ENCODE peak calls at places on chromosomes 11 and 22, in eight cellular contexts. One of them, this sample, is unnamed. For H3K4me1 and H3K27me3, the result is how much of the 10 kb centered on the place peaks cover.

GRCh38 chr11:33942954-33943353 is 51.1 kb upstream of the LMO2 start:
- DNase-seq in tibial artery: peak
- DNase-seq in ovary: no peak
- DNase-seq in body of pancreas: no peak
- DNase-seq in CD4-positive, CD25-positive, alpha-beta regulatory T cell: no peak
- DNase-seq in CD8-positive, alpha-beta memory T cell: no peak
- DNase-seq in fibroblast of lung: peak
- DNase-seq in stomach: no peak
- DNase-seq in this sample: no peak

GRCh38 chr22:17969732-17970131 is 54.6 kb downstream of the MICAL3 start:
- DNase-seq in CD8-positive, alpha-beta memory T cell: no peak
- DNase-seq in ovary: peak
- DNase-seq in stomach: no peak
- DNase-seq in tibial artery: no peak
- DNase-seq in CD4-positive, CD25-positive, alpha-beta regulatory T cell: no peak
- DNase-seq in fibroblast of lung: peak
- DNase-seq in body of pancreas: no peak
- DNase-seq in this sample: no peak

GRCh38 chr11:125250316-125250870 is 85.8 kb downstream of the PKNOX2 start:
- DNase-seq in stomach: no peak
- DNase-seq in body of pancreas: no peak
- DNase-seq in fibroblast of lung: peak
- DNase-seq in CD8-positive, alpha-beta memory T cell: no peak
- DNase-seq in tibial artery: no peak
- DNase-seq in ovary: peak
- DNase-seq in CD4-positive, CD25-positive, alpha-beta regulatory T cell: no peak
- DNase-seq in this sample: no peak

GRCh38 chr11:112776834-112777793 is 184.1 kb upstream of the NCAM1 start:
- DNase-seq in stomach: no peak
- DNase-seq in tibial artery: no peak
- DNase-seq in ovary: no peak
- DNase-seq in CD4-positive, CD25-positive, alpha-beta regulatory T cell: no peak
- DNase-seq in CD8-positive, alpha-beta memory T cell: no peak
- DNase-seq in body of pancreas: no peak
- DNase-seq in fibroblast of lung: no peak
- DNase-seq in this sample: no peak

GRCh38 chr11:28383471-28383870 is 275.3 kb downstream of the METTL15 start:
- DNase-seq in ovary: no peak
- DNase-seq in tibial artery: no peak
- DNase-seq in stomach: no peak
- DNase-seq in CD4-positive, CD25-positive, alpha-beta regulatory T cell: no peak
- DNase-seq in fibroblast of lung: peak
- DNase-seq in body of pancreas: no peak
- DNase-seq in CD8-positive, alpha-beta memory T cell: no peak
- DNase-seq in this sample: no peak

GRCh38 chr11:9664276-9665171 is 647 bp downstream of the SWAP70 start:
- DNase-seq in body of pancreas: peak
- DNase-seq in ovary: peak
- DNase-seq in fibroblast of lung: peak
- DNase-seq in CD4-positive, CD25-positive, alpha-beta regulatory T cell: peak
- DNase-seq in CD8-positive, alpha-beta memory T cell: no peak
- DNase-seq in stomach: peak
- DNase-seq in tibial artery: peak
- DNase-seq in this sample: peak

GRCh38 chr22:21568207-21569075 is 927 bp downstream of the UBE2L3 start:
- DNase-seq in body of pancreas: peak
- DNase-seq in fibroblast of lung: peak
- DNase-seq in ovary: no peak
- DNase-seq in stomach: no peak
- DNase-seq in tibial artery: no peak
- DNase-seq in CD8-positive, alpha-beta memory T cell: peak
- DNase-seq in CD4-positive, CD25-positive, alpha-beta regulatory T cell: peak
- DNase-seq in this sample: peak

GRCh38 chr22:39690901-39691620 is 120.5 kb downstream of the CACNA1I start:
- DNase-seq in fibroblast of lung: no peak
- DNase-seq in CD8-positive, alpha-beta memory T cell: no peak
- DNase-seq in ovary: no peak
- DNase-seq in tibial artery: no peak
- DNase-seq in CD4-positive, CD25-positive, alpha-beta regulatory T cell: no peak
- DNase-seq in body of pancreas: no peak
- DNase-seq in stomach: no peak
- DNase-seq in this sample: no peak

GRCh38 chr11:445765-446588 is 4.1 kb upstream of the PTDSS2 start:
- DNase-seq in fibroblast of lung: no peak
- DNase-seq in CD8-positive, alpha-beta memory T cell: no peak
- DNase-seq in ovary: no peak
- DNase-seq in body of pancreas: no peak
- DNase-seq in CD4-positive, CD25-positive, alpha-beta regulatory T cell: no peak
- DNase-seq in tibial artery: no peak
- DNase-seq in stomach: no peak
- DNase-seq in this sample: no peak

GRCh38 chr11:9025101-9025850 is 21.5 kb upstream of the NRIP3 start:
- DNase-seq in tibial artery: no peak
- DNase-seq in body of pancreas: no peak
- DNase-seq in fibroblast of lung: no peak
- DNase-seq in CD4-positive, CD25-positive, alpha-beta regulatory T cell: no peak
- DNase-seq in ovary: no peak
- DNase-seq in stomach: no peak
- DNase-seq in CD8-positive, alpha-beta memory T cell: no peak
- DNase-seq in this sample: no peak

GRCh38 chr11:114293201-114293711 is 2.9 kb upstream of the NNMT start:
- DNase-seq in tibial artery: no peak
- DNase-seq in body of pancreas: no peak
- DNase-seq in CD4-positive, CD25-positive, alpha-beta regulatory T cell: no peak
- DNase-seq in CD8-positive, alpha-beta memory T cell: no peak
- DNase-seq in ovary: no peak
- DNase-seq in stomach: no peak
- DNase-seq in fibroblast of lung: no peak
- DNase-seq in this sample: no peak

GRCh38 chr22:49010086-49010863 is 817.4 kb downstream of the BRD1 start:
- DNase-seq in ovary: no peak
- DNase-seq in body of pancreas: no peak
- DNase-seq in CD4-positive, CD25-positive, alpha-beta regulatory T cell: no peak
- DNase-seq in stomach: peak
- DNase-seq in fibroblast of lung: no peak
- DNase-seq in CD8-positive, alpha-beta memory T cell: no peak
- DNase-seq in tibial artery: no peak
- DNase-seq in this sample: no peak

GRCh38 chr11:120122921-120123683 is 14.8 kb downstream of the TRIM29 start:
- DNase-seq in CD8-positive, alpha-beta memory T cell: no peak
- DNase-seq in stomach: no peak
- DNase-seq in fibroblast of lung: no peak
- DNase-seq in CD4-positive, CD25-positive, alpha-beta regulatory T cell: no peak
- DNase-seq in tibial artery: no peak
- DNase-seq in ovary: no peak
- DNase-seq in body of pancreas: no peak
- DNase-seq in this sample: no peak

GRCh38 chr22:41535244-41535643 is 9.0 kb downstream of the POLR3H start:
- DNase-seq in CD4-positive, CD25-positive, alpha-beta regulatory T cell: no peak
- DNase-seq in tibial artery: no peak
- DNase-seq in stomach: no peak
- DNase-seq in body of pancreas: no peak
- DNase-seq in CD8-positive, alpha-beta memory T cell: no peak
- DNase-seq in fibroblast of lung: no peak
- DNase-seq in ovary: no peak
- DNase-seq in this sample: no peak

GRCh38 chr11:45105233-45105992 is 41.0 kb upstream of the PRDM11 start:
- DNase-seq in body of pancreas: peak
- DNase-seq in tibial artery: peak
- DNase-seq in stomach: peak
- DNase-seq in fibroblast of lung: peak
- DNase-seq in ovary: peak
- DNase-seq in CD8-positive, alpha-beta memory T cell: peak
- DNase-seq in CD4-positive, CD25-positive, alpha-beta regulatory T cell: peak
- DNase-seq in this sample: peak

GRCh38 chr11:11669447-11669846 is 47.6 kb upstream of the GALNT18 start:
- DNase-seq in stomach: no peak
- DNase-seq in CD4-positive, CD25-positive, alpha-beta regulatory T cell: no peak
- DNase-seq in CD8-positive, alpha-beta memory T cell: no peak
- DNase-seq in tibial artery: no peak
- DNase-seq in ovary: no peak
- DNase-seq in body of pancreas: no peak
- DNase-seq in fibroblast of lung: peak
- DNase-seq in this sample: no peak

GRCh38 chr11:110323786-110324185 is 27.4 kb upstream of the RDX start:
- DNase-seq in tibial artery: no peak
- DNase-seq in stomach: no peak
- DNase-seq in fibroblast of lung: no peak
- DNase-seq in body of pancreas: no peak
- DNase-seq in CD4-positive, CD25-positive, alpha-beta regulatory T cell: no peak
- DNase-seq in ovary: no peak
- DNase-seq in CD8-positive, alpha-beta memory T cell: no peak
- DNase-seq in this sample: no peak

GRCh38 chr11:5722622-5723021 is 13.6 kb upstream of the OR56B1 start:
- DNase-seq in tibial artery: no peak
- DNase-seq in CD4-positive, CD25-positive, alpha-beta regulatory T cell: no peak
- DNase-seq in ovary: no peak
- DNase-seq in body of pancreas: no peak
- DNase-seq in stomach: no peak
- DNase-seq in fibroblast of lung: no peak
- DNase-seq in CD8-positive, alpha-beta memory T cell: no peak
- DNase-seq in this sample: no peak

GRCh38 chr11:44199816-44200215 is 104.3 kb downstream of the EXT2 start:
- DNase-seq in fibroblast of lung: peak
- DNase-seq in stomach: no peak
- DNase-seq in body of pancreas: no peak
- DNase-seq in ovary: no peak
- DNase-seq in CD8-positive, alpha-beta memory T cell: no peak
- DNase-seq in tibial artery: no peak
- DNase-seq in CD4-positive, CD25-positive, alpha-beta regulatory T cell: no peak
- DNase-seq in this sample: no peak

DNA sequence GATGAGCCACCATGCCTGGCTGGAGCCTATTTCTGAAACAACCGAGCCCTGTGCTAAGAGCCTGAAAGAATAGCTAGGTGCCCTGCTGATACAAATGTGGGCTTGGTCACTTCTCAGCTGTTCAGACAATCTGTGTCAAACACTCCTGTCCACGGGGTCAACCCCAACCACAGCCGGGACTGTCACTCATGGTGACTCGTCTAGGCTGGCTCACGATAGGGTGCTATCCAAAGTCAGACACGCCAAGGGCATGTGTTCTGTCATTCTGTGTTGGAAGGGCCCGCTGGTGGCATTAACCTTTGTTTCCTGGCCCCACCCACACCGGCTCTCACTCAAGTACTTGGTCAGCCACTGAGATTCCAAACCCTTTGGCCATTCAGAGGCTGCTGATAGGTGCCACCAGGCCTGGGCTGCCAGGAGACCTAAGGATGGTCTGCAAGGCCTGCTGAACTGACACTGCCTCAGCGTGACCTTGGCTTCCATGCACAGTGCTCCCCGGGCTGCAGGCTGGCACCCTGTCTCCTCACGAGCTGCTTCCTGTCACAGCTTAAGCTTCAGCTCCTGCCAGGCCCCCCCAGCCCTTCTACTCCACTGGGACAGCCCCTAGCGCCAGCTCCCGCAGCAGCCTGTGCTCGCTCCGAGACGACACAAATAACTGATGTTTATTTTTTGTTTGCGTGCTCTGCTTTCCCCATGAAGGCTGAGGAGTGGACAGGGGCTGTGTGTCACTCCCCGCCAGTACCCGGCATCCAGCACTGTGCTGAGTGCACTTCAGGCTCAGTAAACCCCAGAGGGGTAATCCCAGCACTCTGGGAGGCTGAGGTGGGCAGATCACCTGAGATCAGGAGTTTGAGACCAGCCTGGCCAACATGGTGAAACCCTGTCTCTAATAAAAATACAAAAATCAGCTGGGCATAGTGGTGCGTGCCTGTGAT is 14.3 kb upstream of the CDC42BPG start:
- DNase-seq in CD8-positive, alpha-beta memory T cell: peak
- DNase-seq in CD4-positive, CD25-positive, alpha-beta regulatory T cell: peak
- DNase-seq in body of pancreas: no peak
- DNase-seq in tibial artery: no peak
- DNase-seq in stomach: peak
- DNase-seq in ovary: no peak
- DNase-seq in fibroblast of lung: no peak
- DNase-seq in this sample: no peak
- H3K4me1 ChIP-seq in CD8-positive, alpha-beta memory T cell: half or more
- H3K4me1 ChIP-seq in CD4-positive, CD25-positive, alpha-beta regulatory T cell: half or more
- H3K4me1 ChIP-seq in body of pancreas: under half
- H3K4me1 ChIP-seq in tibial artery: half or more
- H3K4me1 ChIP-seq in stomach: half or more
- H3K4me1 ChIP-seq in ovary: under half
- H3K4me1 ChIP-seq in fibroblast of lung: half or more
- H3K4me1 ChIP-seq in this sample: under half

GRCh38 chr11:60891103-60891741 is 15.2 kb downstream of the PRPF19 start:
- DNase-seq in ovary: peak
- DNase-seq in tibial artery: no peak
- DNase-seq in stomach: peak
- DNase-seq in CD8-positive, alpha-beta memory T cell: no peak
- DNase-seq in body of pancreas: no peak
- DNase-seq in CD4-positive, CD25-positive, alpha-beta regulatory T cell: no peak
- DNase-seq in fibroblast of lung: peak
- DNase-seq in this sample: no peak
- H3K27me3 ChIP-seq in ovary: under half
- H3K27me3 ChIP-seq in tibial artery: under half
- H3K27me3 ChIP-seq in stomach: under half
- H3K27me3 ChIP-seq in CD8-positive, alpha-beta memory T cell: under half
- H3K27me3 ChIP-seq in body of pancreas: under half
- H3K27me3 ChIP-seq in CD4-positive, CD25-positive, alpha-beta regulatory T cell: under half
- H3K27me3 ChIP-seq in fibroblast of lung: under half
- H3K27me3 ChIP-seq in this sample: under half

GRCh38 chr22:38034884-38035529 is 22.2 kb upstream of the PICK1 start:
- DNase-seq in stomach: no peak
- DNase-seq in ovary: no peak
- DNase-seq in CD4-positive, CD25-positive, alpha-beta regulatory T cell: no peak
- DNase-seq in body of pancreas: no peak
- DNase-seq in CD8-positive, alpha-beta memory T cell: no peak
- DNase-seq in fibroblast of lung: peak
- DNase-seq in tibial artery: no peak
- DNase-seq in this sample: no peak
- H3K4me3 ChIP-seq in stomach: no peak
- H3K4me3 ChIP-seq in ovary: no peak
- H3K4me3 ChIP-seq in CD4-positive, CD25-positive, alpha-beta regulatory T cell: no peak
- H3K4me3 ChIP-seq in body of pancreas: no peak
- H3K4me3 ChIP-seq in CD8-positive, alpha-beta memory T cell: no peak
- H3K4me3 ChIP-seq in fibroblast of lung: no peak
- H3K4me3 ChIP-seq in tibial artery: no peak
- H3K4me3 ChIP-seq in this sample: no peak

DNA sequence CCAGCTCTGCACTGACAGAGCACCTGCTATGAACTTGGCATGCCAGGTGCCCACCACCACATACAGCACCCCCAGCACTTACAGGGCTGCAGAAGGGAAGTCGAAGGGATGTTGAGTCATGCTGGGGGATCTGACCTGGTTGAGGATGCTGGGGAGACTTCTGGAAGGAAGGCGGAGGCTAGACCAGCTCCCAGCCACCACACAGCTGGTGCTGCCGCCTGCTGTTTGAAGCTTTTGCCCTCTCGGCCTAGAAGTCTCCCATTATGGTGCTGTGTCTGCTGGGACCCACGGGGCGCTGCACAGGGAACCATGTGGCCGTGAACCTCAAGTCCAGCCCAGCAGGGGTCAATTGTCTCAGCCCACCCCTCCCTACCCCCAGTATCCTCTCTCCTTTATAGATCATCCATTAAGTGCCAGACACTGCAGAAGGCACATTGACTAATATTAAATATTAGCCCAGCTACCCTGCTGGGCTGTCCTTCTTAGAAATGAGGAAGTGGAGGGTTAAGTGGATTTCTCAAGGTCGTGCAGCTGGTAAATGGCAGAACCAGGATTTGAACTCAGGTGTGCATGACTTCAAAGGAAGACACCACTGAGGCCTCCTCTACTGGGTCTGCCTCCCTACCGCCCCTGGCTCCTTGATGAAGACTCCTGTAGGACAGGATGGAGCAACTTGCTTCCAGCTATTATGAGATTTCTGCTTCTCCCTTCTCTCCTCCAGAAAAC is 49.7 kb downstream of the CYTH4 start:
- DNase-seq in body of pancreas: no peak
- DNase-seq in ovary: no peak
- DNase-seq in tibial artery: no peak
- DNase-seq in CD8-positive, alpha-beta memory T cell: no peak
- DNase-seq in fibroblast of lung: no peak
- DNase-seq in CD4-positive, CD25-positive, alpha-beta regulatory T cell: no peak
- DNase-seq in stomach: no peak
- DNase-seq in this sample: no peak
- H3K4me1 ChIP-seq in body of pancreas: under half
- H3K4me1 ChIP-seq in ovary: under half
- H3K4me1 ChIP-seq in tibial artery: under half
- H3K4me1 ChIP-seq in CD8-positive, alpha-beta memory T cell: under half
- H3K4me1 ChIP-seq in fibroblast of lung: under half
- H3K4me1 ChIP-seq in CD4-positive, CD25-positive, alpha-beta regulatory T cell: under half
- H3K4me1 ChIP-seq in stomach: under half
- H3K4me1 ChIP-seq in this sample: under half